ENCODE peak calls at places on chromosomes 2 and 18, in ten cellular contexts. E is heart right ventricle; N is B cell; J is activated T-cell treated with anti-CD3 and anti-CD28 coated beads, Interleukin-2, amount 50 U/mL, for 72 hours; Q is activated naive CD8-positive, alpha-beta T cell treated with anti-CD3 and anti-CD28 coated beads, Interleukin-2, amount 10 ng/mL, durations not matched to agents 7 days and 5 days; W is right cardiac atrium; C is stimulated activated effector memory CD8-positive, alpha-beta T cell treated with anti-CD3 and anti-CD28 coated beads, Interleukin-12 subunit alpha, Interleukin-12 subunit beta, amount 100 ng/mL, for 72 hours; D is Right ventricle myocardium inferior; M is upper lobe of right lung; S is stimulated activated naive CD8-positive, alpha-beta T cell treated with anti-CD3 and anti-CD28 coated beads, Interleukin-15, amount 100 ng/mL, for 72 hours. H is an unnamed sample.
A peak's percentile ranks its signal among the peaks of the same experiment; 100 is the strongest.

GRCh38 chr2:127233710-127234109 is 13.6 kb upstream of the CYP27C1 start:
- ATAC-seq in E (no peak), N (no peak), J (no peak), Q (no peak), W (no peak), C (no peak), D (no peak), M (peak; percentile 72), S (no peak), H (no peak)

GRCh38 chr2:233221378-233222063 is 30.0 kb upstream of the ATG16L1 start:
- ATAC-seq in E (no peak), N (no peak), J (no peak), Q (no peak), W (no peak), C (no peak), D (no peak), M (no peak), S (no peak), H (no peak)

GRCh38 chr18:32975166-32975441 is 202.3 kb upstream of the KLHL14 start:
- ATAC-seq in E (no peak), N (no peak), J (no peak), Q (no peak), W (no peak), C (no peak), D (no peak), M (no peak), S (no peak), H (no peak)

GRCh38 chr18:72089432-72089831 is 454.7 kb downstream of the CBLN2 start:
- ATAC-seq in E (no peak), N (no peak), J (no peak), Q (no peak), W (no peak), C (no peak), D (no peak), M (no peak), S (no peak), H (no peak)

GRCh38 chr18:811192-812122 is 585 bp downstream of the YES1 start:
- ATAC-seq in E (peak; percentile 43), N (peak; percentile 11), J (peak; percentile 3), Q (peak; percentile 19), W (peak; percentile 54), C (peak; percentile 42), D (peak; percentile 43), M (peak; percentile 73), S (peak; percentile 47), H (peak; percentile 3)

GRCh38 chr2:231666171-231667095 is 41.9 kb upstream of the PTMA start:
- ATAC-seq in E (peak; percentile 82), N (peak; percentile 31), J (no peak), Q (no peak), W (peak; percentile 91), C (no peak), D (peak; percentile 90), M (peak; percentile 89), S (no peak), H (no peak)

GRCh38 chr18:55983433-55983832 is 395.4 kb upstream of the TCF4 start:
- ATAC-seq in E (peak; percentile 72), N (no peak), J (no peak), Q (no peak), W (peak; percentile 44), C (no peak), D (no peak), M (no peak), S (no peak), H (no peak)

GRCh38 chr18:38940475-38940862 is 1374.9 kb upstream of the CELF4 start:
- ATAC-seq in E (no peak), N (no peak), J (peak; percentile 42), Q (no peak), W (no peak), C (peak; percentile 64), D (no peak), M (no peak), S (peak; percentile 61), H (peak; percentile 50)

GRCh38 chr18:35005963-35006577 is 35.1 kb upstream of the MAPRE2 start:
- ATAC-seq in E (peak; percentile 82), N (peak; percentile 63), J (peak; percentile 58), Q (peak; percentile 82), W (peak; percentile 87), C (peak; percentile 75), D (peak; percentile 87), M (peak; percentile 93), S (peak; percentile 78), H (peak; percentile 74)